ENCODE peak calls at places on chromosomes 11 and 22, in five cellular contexts. S, M, Y, N and L are unnamed samples.

GRCh38 chr11:20443596-20443995 is 56.1 kb downstream of the PRMT3 start:
- DNase-seq in M (peak; percentile 49), S (peak; percentile 64), N (peak; percentile 12), Y (no peak), L (no peak)

GRCh38 chr22:46500201-46500600 is 37.2 kb downstream of the CELSR1 start:
- DNase-seq in S (no peak), M (no peak), N (peak; percentile 54), Y (peak; percentile 91), L (no peak)

GRCh38 chr11:121443688-121444275 is 8.3 kb upstream of the SORL1 start:
- DNase-seq in M (no peak), S (no peak), Y (no peak), N (no peak), L (no peak)

GRCh38 chr11:63917685-63918523 is 940 bp upstream of the RCOR2 start:
- DNase-seq in N (peak; percentile 89), M (peak; percentile 55), S (peak; percentile 74), Y (peak; percentile 93), L (no peak)

GRCh38 chr11:122882809-122883681 is 486 bp downstream of the JHY start:
- DNase-seq in Y (peak; percentile 70), S (no peak), N (peak; percentile 46), M (peak; percentile 88), L (no peak)

GRCh38 chr11:85752201-85752889 is 58.6 kb downstream of the SYTL2 start:
- DNase-seq in Y (no peak), N (no peak), S (no peak), M (no peak), L (no peak)

GRCh38 chr11:12235945-12236743 is 125.8 kb downstream of the MICAL2 start:
- DNase-seq in N (peak; percentile 60), M (peak; percentile 76), S (peak; percentile 76), Y (no peak), L (no peak)

GRCh38 chr22:41976961-41977566 is 7.8 kb downstream of the SEPTIN3 start:
- DNase-seq in Y (no peak), M (peak; percentile 21), N (no peak), S (no peak), L (no peak)

GRCh38 chr11:96323643-96323985 is 19.4 kb downstream of the MAML2 start:
- DNase-seq in Y (no peak), M (no peak), S (no peak), N (no peak), L (no peak)

GRCh38 chr11:117876341-117877119 is at the start of gene FXYD6:
- DNase-seq in Y (peak; percentile 76), M (peak; percentile 17), N (peak; percentile 92), S (no peak), L (no peak)

GRCh38 chr11:3675971-3676370 is 4.8 kb upstream of the CHRNA10 start:
- DNase-seq in N (no peak), Y (no peak), M (no peak), S (no peak), L (no peak)

GRCh38 chr11:112291191-112291590 is 30.5 kb upstream of the PLET1 start:
- DNase-seq in N (no peak), S (no peak), M (no peak), Y (no peak), L (no peak)

GRCh38 chr11:11735586-11735985 is 106.2 kb upstream of the USP47 start:
- DNase-seq in N (peak; percentile 23), S (no peak), M (no peak), Y (peak; percentile 46), L (no peak)

DNA sequence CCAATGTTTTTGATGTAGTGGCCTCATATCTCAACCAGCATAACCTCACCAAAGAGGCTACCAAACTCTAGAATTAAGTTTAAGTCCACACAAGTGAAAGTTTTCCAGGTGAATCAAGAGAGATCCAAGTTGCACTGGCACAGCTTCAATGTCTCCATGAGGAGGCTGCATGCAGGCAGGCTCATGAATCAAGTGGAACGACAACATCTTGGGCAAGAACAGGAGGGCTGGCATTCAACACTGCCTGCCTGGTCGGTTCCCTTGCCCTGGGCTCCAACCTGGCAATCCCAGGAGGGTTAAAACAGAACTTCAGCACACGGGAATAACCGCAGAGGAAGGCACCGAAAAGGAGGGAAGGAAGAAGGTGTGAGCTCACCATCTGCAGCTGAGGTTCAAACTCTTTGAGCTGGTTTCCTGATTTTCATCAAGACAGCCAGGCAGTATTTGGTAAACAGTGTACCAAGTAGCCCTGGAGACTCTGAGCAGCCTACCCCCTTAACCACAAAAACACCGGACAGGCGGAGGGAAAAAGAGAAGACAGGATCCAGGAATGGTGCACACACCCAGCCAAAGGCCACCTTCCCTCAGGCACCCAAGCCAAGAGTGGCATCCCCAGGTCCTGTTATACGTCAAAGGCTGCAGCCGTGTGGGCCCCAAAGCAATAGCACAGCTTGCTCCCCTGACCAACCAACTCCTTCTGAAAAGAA is 1.4 kb downstream of the PACSIN2 start:
- DNase-seq in N (no peak), M (peak; percentile 64), S (no peak), Y (no peak), L (no peak)
- H3K27ac ChIP-seq in N (peak overlapping the region; percentile 70), M (peak overlapping the region; percentile 73), S (no peak overlapping the region), Y (no peak overlapping the region), L (no peak overlapping the region)

GRCh38 chr11:129167315-129167714 is 24.8 kb downstream of the ARHGAP32 start:
- DNase-seq in Y (no peak), S (no peak), N (no peak), M (peak; percentile 25), L (no peak)
- H3K27ac ChIP-seq in Y (no peak overlapping the region), S (no peak overlapping the region), N (no peak overlapping the region), M (peak overlapping the region; percentile 9), L (no peak overlapping the region)

DNA sequence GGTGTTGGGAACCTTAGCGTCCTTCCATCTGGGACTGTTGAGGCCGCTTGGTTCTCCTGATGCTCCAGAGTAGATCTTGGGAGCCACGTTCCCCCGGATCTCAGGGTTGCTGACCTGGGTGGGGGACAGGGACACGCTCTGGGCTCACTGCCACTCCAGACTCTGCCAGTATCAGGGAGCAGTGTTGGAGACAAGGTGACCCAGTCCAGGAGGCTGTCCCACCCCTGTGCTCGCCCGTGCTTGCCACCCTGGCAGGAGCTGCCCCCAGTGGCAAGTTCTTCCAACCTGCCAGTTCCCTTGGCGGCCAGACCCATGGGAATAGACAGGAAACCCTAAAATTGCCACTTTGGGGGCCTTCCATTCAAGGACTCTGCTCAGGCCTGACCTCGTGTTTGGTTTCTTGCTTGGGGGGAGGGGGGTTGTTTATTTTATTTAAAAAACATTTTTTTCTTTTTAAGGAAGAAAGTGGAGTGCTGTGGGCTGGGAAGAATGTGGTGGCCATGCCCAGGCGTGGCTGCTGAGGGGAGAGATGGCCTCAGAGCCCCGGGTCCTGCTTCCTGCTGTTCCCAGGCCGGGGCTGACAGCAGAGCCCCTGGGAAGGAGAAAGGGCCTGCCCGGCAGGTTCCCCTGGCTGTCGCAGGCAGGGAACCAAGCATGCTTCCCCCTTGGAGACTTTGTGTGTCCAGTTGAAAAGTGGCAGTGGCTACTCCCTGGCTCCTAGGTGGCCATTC is 7.2 kb downstream of the GRK2 start:
- DNase-seq in M (no peak), N (no peak), S (peak; percentile 83), Y (no peak), L (no peak)
- H3K27ac ChIP-seq in M (no peak overlapping the region), N (no peak overlapping the region), S (peak overlapping the region; percentile 96), Y (no peak overlapping the region), L (peak overlapping the region; percentile 5)

GRCh38 chr22:16914006-16914405 is 88.8 kb upstream of the XKR3 start:
- DNase-seq in Y (no peak), M (no peak), S (peak; percentile 84), N (no peak), L (no peak)

GRCh38 chr22:16917144-16918003 is 90.6 kb downstream of the GAB4 start:
- DNase-seq in M (peak; percentile 68), Y (peak; percentile 74), S (peak; percentile 90), N (peak; percentile 32), L (no peak)

GRCh38 chr22:16912281-16912680 is 87.1 kb upstream of the XKR3 start:
- DNase-seq in Y (no peak), S (no peak), M (no peak), N (no peak), L (no peak)

GRCh38 chr22:16915711-16916110 is 90.5 kb upstream of the XKR3 start:
- DNase-seq in M (peak; percentile 73), S (peak; percentile 47), Y (no peak), N (no peak), L (peak; percentile 20)
- H3K27ac ChIP-seq in M (no peak overlapping the region), S (no peak overlapping the region), Y (no peak overlapping the region), N (no peak overlapping the region), L (no peak overlapping the region)